ENCODE peak calls at places on chromosomes 6 and 20, in five cellular contexts. One of them, this sample, is unnamed.

GRCh38 chr6:82959385-82959941 is 106.2 kb downstream of the UBE3D start:
- DNase-seq in K562: no peak
- DNase-seq in WERI-Rb-1: no peak
- DNase-seq in tibial nerve: no peak
- DNase-seq in fibroblast of the aortic adventitia: peak
- DNase-seq in this sample: no peak

GRCh38 chr6:81613606-81614005 is 138.9 kb downstream of the TENT5A start:
- DNase-seq in tibial nerve: no peak
- DNase-seq in K562: no peak
- DNase-seq in WERI-Rb-1: no peak
- DNase-seq in fibroblast of the aortic adventitia: peak
- DNase-seq in this sample: no peak

GRCh38 chr6:139242457-139243240 is 49.1 kb downstream of the TXLNB start:
- DNase-seq in tibial nerve: no peak
- DNase-seq in WERI-Rb-1: no peak
- DNase-seq in K562: no peak
- DNase-seq in fibroblast of the aortic adventitia: peak
- DNase-seq in this sample: no peak

GRCh38 chr6:16238658-16239089 is 287 bp downstream of the GMPR start:
- DNase-seq in tibial nerve: no peak
- DNase-seq in WERI-Rb-1: no peak
- DNase-seq in K562: peak
- DNase-seq in fibroblast of the aortic adventitia: no peak
- DNase-seq in this sample: peak

GRCh38 chr6:156175971-156176421 is 601.2 kb upstream of the ARID1B start:
- DNase-seq in tibial nerve: no peak
- DNase-seq in K562: no peak
- DNase-seq in fibroblast of the aortic adventitia: no peak
- DNase-seq in WERI-Rb-1: peak
- DNase-seq in this sample: peak

GRCh38 chr6:92114797-92115196 is 1304.6 kb downstream of the EPHA7 start:
- DNase-seq in fibroblast of the aortic adventitia: no peak
- DNase-seq in K562: no peak
- DNase-seq in tibial nerve: no peak
- DNase-seq in WERI-Rb-1: no peak
- DNase-seq in this sample: no peak

GRCh38 chr6:52829046-52829817 is 11.4 kb downstream of the GSTA5 start:
- DNase-seq in tibial nerve: no peak
- DNase-seq in WERI-Rb-1: no peak
- DNase-seq in K562: no peak
- DNase-seq in fibroblast of the aortic adventitia: no peak
- DNase-seq in this sample: no peak

GRCh38 chr6:32194825-32195651 is 2.6 kb upstream of the GPSM3 start:
- DNase-seq in tibial nerve: no peak
- DNase-seq in fibroblast of the aortic adventitia: peak
- DNase-seq in WERI-Rb-1: peak
- DNase-seq in K562: no peak
- DNase-seq in this sample: no peak

GRCh38 chr20:14989891-14990290 is 652.5 kb upstream of the FLRT3 start:
- DNase-seq in tibial nerve: no peak
- DNase-seq in WERI-Rb-1: no peak
- DNase-seq in K562: no peak
- DNase-seq in fibroblast of the aortic adventitia: no peak
- DNase-seq in this sample: no peak

GRCh38 chr6:25100288-25100687 is 164.5 kb upstream of the RIPOR2 start:
- DNase-seq in fibroblast of the aortic adventitia: no peak
- DNase-seq in WERI-Rb-1: no peak
- DNase-seq in tibial nerve: no peak
- DNase-seq in K562: no peak
- DNase-seq in this sample: no peak

GRCh38 chr20:50717974-50718761 is 13.2 kb upstream of the PARD6B start:
- DNase-seq in K562: no peak
- DNase-seq in tibial nerve: no peak
- DNase-seq in fibroblast of the aortic adventitia: no peak
- DNase-seq in WERI-Rb-1: no peak
- DNase-seq in this sample: no peak

GRCh38 chr6:147161974-147162495 is 42.2 kb upstream of the STXBP5 start:
- DNase-seq in tibial nerve: no peak
- DNase-seq in WERI-Rb-1: no peak
- DNase-seq in K562: peak
- DNase-seq in fibroblast of the aortic adventitia: peak
- DNase-seq in this sample: no peak

GRCh38 chr6:25050356-25050755 is 114.6 kb upstream of the RIPOR2 start:
- DNase-seq in WERI-Rb-1: no peak
- DNase-seq in fibroblast of the aortic adventitia: peak
- DNase-seq in tibial nerve: no peak
- DNase-seq in K562: no peak
- DNase-seq in this sample: no peak

GRCh38 chr6:147724454-147724853 is 216.0 kb downstream of the SAMD5 start:
- DNase-seq in WERI-Rb-1: peak
- DNase-seq in fibroblast of the aortic adventitia: no peak
- DNase-seq in tibial nerve: no peak
- DNase-seq in K562: no peak
- DNase-seq in this sample: no peak

GRCh38 chr20:48791666-48792071 is 36.1 kb downstream of the PREX1 start:
- DNase-seq in WERI-Rb-1: no peak
- DNase-seq in tibial nerve: no peak
- DNase-seq in K562: no peak
- DNase-seq in fibroblast of the aortic adventitia: peak
- DNase-seq in this sample: no peak

GRCh38 chr6:127300411-127300810 is 33.7 kb downstream of the RNF146 start:
- DNase-seq in K562: no peak
- DNase-seq in WERI-Rb-1: no peak
- DNase-seq in tibial nerve: no peak
- DNase-seq in fibroblast of the aortic adventitia: peak
- DNase-seq in this sample: no peak

GRCh38 chr6:131669891-131670290 is 31.3 kb downstream of the OR2A4 start:
- DNase-seq in tibial nerve: no peak
- DNase-seq in fibroblast of the aortic adventitia: peak
- DNase-seq in K562: no peak
- DNase-seq in WERI-Rb-1: no peak
- DNase-seq in this sample: no peak

GRCh38 chr6:12014027-12014872 is 2.1 kb downstream of the HIVEP1 start:
- DNase-seq in WERI-Rb-1: no peak
- DNase-seq in fibroblast of the aortic adventitia: peak
- DNase-seq in tibial nerve: no peak
- DNase-seq in K562: no peak
- DNase-seq in this sample: no peak

GRCh38 chr20:5448449-5449118 is 131.8 kb upstream of the PROKR2 start:
- DNase-seq in K562: peak
- DNase-seq in tibial nerve: peak
- DNase-seq in WERI-Rb-1: peak
- DNase-seq in fibroblast of the aortic adventitia: peak
- DNase-seq in this sample: no peak

DNA sequence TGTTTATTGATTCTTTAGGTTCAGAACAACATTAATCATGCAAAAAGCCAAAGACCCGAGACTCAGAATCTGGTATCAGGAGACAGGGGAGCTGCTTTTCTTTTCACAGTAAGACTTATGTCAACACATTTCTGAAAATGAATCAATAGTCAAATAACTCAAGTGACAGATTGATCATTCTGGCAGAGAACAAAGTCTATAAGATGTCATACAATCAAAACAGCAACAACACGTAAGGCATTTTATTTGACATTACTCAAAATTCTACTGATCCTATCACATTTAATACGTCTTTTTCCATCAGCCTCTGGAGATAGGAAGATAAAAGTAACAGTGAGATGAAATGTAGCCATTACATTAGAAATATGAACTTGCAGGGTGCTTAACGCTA is 93.4 kb upstream of the EEF1E1 start:
- DNase-seq in K562: no peak
- DNase-seq in fibroblast of the aortic adventitia: no peak
- DNase-seq in WERI-Rb-1: no peak
- DNase-seq in tibial nerve: no peak
- DNase-seq in this sample: no peak
- TF ChIP-seq CTCF in K562: no peak
- TF ChIP-seq CTCF in fibroblast of the aortic adventitia: no peak
- TF ChIP-seq CTCF in WERI-Rb-1: no peak
- TF ChIP-seq CTCF in tibial nerve: no peak
- TF ChIP-seq CTCF in this sample: no peak

GRCh38 chr6:84758486-84758885 is 5.9 kb downstream of the TBX18 start:
- DNase-seq in WERI-Rb-1: no peak
- DNase-seq in fibroblast of the aortic adventitia: no peak
- DNase-seq in K562: no peak
- DNase-seq in tibial nerve: no peak
- DNase-seq in this sample: no peak
- H3K4me3 ChIP-seq in WERI-Rb-1: no peak
- H3K4me3 ChIP-seq in fibroblast of the aortic adventitia: no peak
- H3K4me3 ChIP-seq in K562: no peak
- H3K4me3 ChIP-seq in tibial nerve: no peak
- H3K4me3 ChIP-seq in this sample: no peak

DNA sequence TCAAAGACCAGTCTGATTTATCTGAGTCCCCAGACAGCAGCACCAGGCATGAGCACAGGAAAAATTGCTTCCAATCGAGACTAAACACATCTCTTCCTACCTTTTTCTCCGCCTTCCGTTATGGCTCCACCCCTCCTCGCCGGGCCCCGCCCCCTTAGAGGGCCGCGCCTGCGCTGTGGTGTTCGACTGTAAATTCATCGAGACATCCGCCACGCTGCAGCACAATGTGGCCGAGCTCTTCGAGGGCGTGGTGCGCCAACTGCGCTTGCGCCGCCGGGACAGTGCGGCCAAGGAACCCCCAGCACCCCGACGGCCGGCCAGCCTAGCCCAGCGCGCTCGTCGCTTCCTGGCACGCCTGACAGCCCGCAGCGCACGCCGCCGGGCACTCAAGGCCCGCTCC is 8.9 kb downstream of the REM1 start:
- DNase-seq in fibroblast of the aortic adventitia: no peak
- DNase-seq in K562: peak
- DNase-seq in tibial nerve: peak
- DNase-seq in WERI-Rb-1: no peak
- DNase-seq in this sample: peak
- TF ChIP-seq CTCF in fibroblast of the aortic adventitia: no peak
- TF ChIP-seq CTCF in K562: no peak
- TF ChIP-seq CTCF in tibial nerve: no peak
- TF ChIP-seq CTCF in WERI-Rb-1: no peak
- TF ChIP-seq CTCF in this sample: no peak

GRCh38 chr6:70394518-70395300 is 18.6 kb upstream of the FAM135A start:
- DNase-seq in WERI-Rb-1: no peak
- DNase-seq in tibial nerve: no peak
- DNase-seq in K562: peak
- DNase-seq in fibroblast of the aortic adventitia: no peak
- DNase-seq in this sample: no peak

GRCh38 chr6:70396796-70397729 is 16.2 kb upstream of the FAM135A start:
- DNase-seq in K562: no peak
- DNase-seq in tibial nerve: no peak
- DNase-seq in fibroblast of the aortic adventitia: no peak
- DNase-seq in WERI-Rb-1: no peak
- DNase-seq in this sample: no peak

GRCh38 chr6:70395301-70395672 is 18.0 kb upstream of the FAM135A start:
- DNase-seq in fibroblast of the aortic adventitia: no peak
- DNase-seq in K562: no peak
- DNase-seq in tibial nerve: no peak
- DNase-seq in WERI-Rb-1: no peak
- DNase-seq in this sample: no peak

GRCh38 chr6:70396163-70396562 is 17.1 kb upstream of the FAM135A start:
- DNase-seq in tibial nerve: no peak
- DNase-seq in WERI-Rb-1: no peak
- DNase-seq in fibroblast of the aortic adventitia: no peak
- DNase-seq in K562: no peak
- DNase-seq in this sample: no peak

GRCh38 chr6:70398783-70399730 is 14.3 kb upstream of the FAM135A start:
- DNase-seq in tibial nerve: no peak
- DNase-seq in K562: peak
- DNase-seq in WERI-Rb-1: no peak
- DNase-seq in fibroblast of the aortic adventitia: peak
- DNase-seq in this sample: no peak
- H3K4me3 ChIP-seq in tibial nerve: no peak
- H3K4me3 ChIP-seq in K562: peak
- H3K4me3 ChIP-seq in WERI-Rb-1: no peak
- H3K4me3 ChIP-seq in fibroblast of the aortic adventitia: no peak
- H3K4me3 ChIP-seq in this sample: no peak

GRCh38 chr20:53336892-53337291 is 256.7 kb downstream of the ZNF217 start:
- DNase-seq in K562: no peak
- DNase-seq in fibroblast of the aortic adventitia: no peak
- DNase-seq in tibial nerve: no peak
- DNase-seq in WERI-Rb-1: no peak
- DNase-seq in this sample: no peak
- TF ChIP-seq CTCF in K562: peak
- TF ChIP-seq CTCF in fibroblast of the aortic adventitia: no peak
- TF ChIP-seq CTCF in tibial nerve: no peak
- TF ChIP-seq CTCF in WERI-Rb-1: no peak
- TF ChIP-seq CTCF in this sample: no peak

This sample was measured in psoas muscle.